ENCODE peak calls at places on chromosomes 16 and 17, in ten cellular contexts. Q is RPMI7951; M is NCI-H774; B is activated CD4-positive, alpha-beta memory T cell treated with anti-CD3 and anti-CD28 coated beads, Interleukin-2, amount 10 ng/mL, durations not matched to agents 7 days and 5 days; G is GM18507; I is activated CD4-positive, CD25-positive, alpha-beta regulatory T cell; S is endodermal cell; D is neuronal stem cell; P is upper lobe of left lung; C is stimulated activated CD8-positive, alpha-beta memory T cell treated with anti-CD3 and anti-CD28 coated beads, Interleukin-4, amount 100 ng/mL, for 1 hour. T is an unnamed sample.

GRCh38 chr17:57404073-57404472 is 147.8 kb downstream of the MSI2 start:
- DNase-seq in Q (no peak), M (no peak), B (no peak), G (peak; percentile 22), I (no peak), S (no peak), D (no peak), P (no peak), C (no peak), T (peak; percentile 29)

GRCh38 chr17:50036455-50037320 is 19.2 kb upstream of the ITGA3 start:
- DNase-seq in Q (no peak), M (peak; percentile 30), B (no peak), G (no peak), I (no peak), S (no peak), D (no peak), P (peak; percentile 69), C (no peak), T (no peak)

GRCh38 chr16:80014241-80014939 is 413.9 kb upstream of the MAF start:
- DNase-seq in Q (peak; percentile 87), M (no peak), B (no peak), G (no peak), I (no peak), S (no peak), D (no peak), P (no peak), C (no peak), T (no peak)

GRCh38 chr17:60641126-60641525 is 36.5 kb upstream of the BCAS3 start:
- DNase-seq in Q (no peak), M (no peak), B (no peak), G (no peak), I (no peak), S (no peak), D (no peak), P (no peak), C (no peak), T (no peak)

GRCh38 chr17:57406131-57406980 is 150.0 kb downstream of the MSI2 start:
- DNase-seq in Q (peak; percentile 57), M (no peak), B (no peak), G (no peak), I (no peak), S (no peak), D (peak; percentile 98), P (no peak), C (no peak), T (no peak)

GRCh38 chr16:66030036-66030435 is 336.5 kb upstream of the CDH5 start:
- DNase-seq in Q (peak; percentile 91), M (no peak), B (no peak), G (no peak), I (no peak), S (peak; percentile 52), D (no peak), P (no peak), C (no peak), T (no peak)

GRCh38 chr17:2611627-2612026 is 18.2 kb downstream of the PAFAH1B1 start:
- DNase-seq in Q (no peak), M (no peak), B (no peak), G (no peak), I (no peak), S (no peak), D (no peak), P (no peak), C (no peak), T (no peak)

GRCh38 chr16:88920618-88921602 is 54.5 kb upstream of the PABPN1L start:
- DNase-seq in Q (peak; percentile 54), M (no peak), B (no peak), G (no peak), I (no peak), S (no peak), D (no peak), P (peak; percentile 57), C (no peak), T (peak; percentile 55)

GRCh38 chr16:50684823-50685455 is 3.8 kb upstream of the SNX20 start:
- DNase-seq in Q (no peak), M (no peak), B (peak; percentile 54), G (no peak), I (no peak), S (no peak), D (no peak), P (no peak), C (no peak), T (peak; percentile 49)

GRCh38 chr16:30368792-30369090 is 1.6 kb downstream of the TBC1D10B start:
- DNase-seq in Q (no peak), M (no peak), B (no peak), G (no peak), I (no peak), S (no peak), D (no peak), P (no peak), C (no peak), T (no peak)

GRCh38 chr17:67642488-67642887 is 75.2 kb upstream of the NOL11 start:
- DNase-seq in Q (no peak), M (no peak), B (no peak), G (no peak), I (no peak), S (no peak), D (no peak), P (no peak), C (no peak), T (no peak)

GRCh38 chr17:40547079-40547784 is 18.0 kb downstream of the CCR7 start:
- DNase-seq in Q (no peak), M (peak; percentile 84), B (peak; percentile 57), G (no peak), I (no peak), S (peak; percentile 48), D (no peak), P (no peak), C (no peak), T (peak; percentile 87)

GRCh38 chr16:5490499-5490898 is 392.9 kb upstream of the EEF2KMT start:
- DNase-seq in Q (no peak), M (no peak), B (peak; percentile 20), G (no peak), I (no peak), S (peak; percentile 87), D (peak; percentile 61), P (peak; percentile 28), C (no peak), T (peak; percentile 37)

GRCh38 chr17:6423931-6424330 is 11.0 kb downstream of the AIPL1 start:
- DNase-seq in Q (no peak), M (no peak), B (no peak), G (no peak), I (no peak), S (no peak), D (no peak), P (no peak), C (no peak), T (no peak)

GRCh38 chr17:2034806-2035548 is 5.0 kb downstream of the DPH1 start:
- DNase-seq in Q (no peak), M (no peak), B (no peak), G (no peak), I (no peak), S (no peak), D (no peak), P (no peak), C (no peak), T (no peak)

GRCh38 chr16:86215233-86215978 is 294.9 kb upstream of the FOXF1 start:
- DNase-seq in Q (no peak), M (no peak), B (no peak), G (no peak), I (no peak), S (no peak), D (no peak), P (no peak), C (no peak), T (no peak)

GRCh38 chr17:2946130-2946529 is 117.3 kb downstream of the OR1D5 start:
- DNase-seq in Q (no peak), M (no peak), B (no peak), G (no peak), I (no peak), S (peak; percentile 21), D (no peak), P (no peak), C (no peak), T (no peak)

GRCh38 chr17:73958453-73958852 is 245.0 kb upstream of the RPL38 start:
- DNase-seq in Q (no peak), M (no peak), B (no peak), G (no peak), I (no peak), S (peak; percentile 37), D (no peak), P (no peak), C (no peak), T (no peak)

GRCh38 chr17:43226393-43226792 is 2.0 kb downstream of the CCDC200 start:
- DNase-seq in Q (no peak), M (no peak), B (no peak), G (no peak), I (no peak), S (no peak), D (no peak), P (no peak), C (no peak), T (no peak)

GRCh38 chr16:81885976-81886586 is 107.0 kb downstream of the PLCG2 start:
- DNase-seq in Q (peak; percentile 23), M (no peak), B (peak; percentile 35), G (no peak), I (no peak), S (peak; percentile 83), D (peak; percentile 15), P (no peak), C (no peak), T (peak; percentile 33)

GRCh38 chr17:78174332-78174869 is 6.0 kb downstream of the SYNGR2 start:
- DNase-seq in Q (no peak), M (peak; percentile 48), B (no peak), G (no peak), I (no peak), S (no peak), D (no peak), P (peak; percentile 98), C (no peak), T (no peak)

GRCh38 chr17:21357281-21357680 is 18.9 kb upstream of the KCNJ12 start:
- DNase-seq in Q (no peak), M (no peak), B (no peak), G (no peak), I (no peak), S (no peak), D (no peak), P (no peak), C (no peak), T (no peak)

T was measured in activated naive CD4-positive, alpha-beta T cell treated with anti-CD3 and anti-CD28 coated beads, Interleukin-2, amount 10 ng/mL, durations not matched to agents 7 days and 5 days.